ENCODE peak calls at places on chromosomes 12 and 14, in nine cellular contexts. X, C, P, V, F, E, R, G and Q are unnamed samples.

GRCh38 chr12:14716848-14717444 is 20.5 kb upstream of the GUCY2C start:
- DNase-seq in X (no peak), V (peak; percentile 27), C (peak; percentile 8), E (peak; percentile 93), G (peak; percentile 21), P (peak; percentile 32), R (peak; percentile 37), F (peak; percentile 62), Q (peak; percentile 50)

GRCh38 chr12:34295366-34296142 is 273.3 kb downstream of the ALG10 start:
- DNase-seq in R (no peak), P (no peak), F (no peak), C (no peak), G (no peak), E (no peak), V (no peak), X (no peak), Q (no peak)

GRCh38 chr14:79483472-79483871 is 727.8 kb downstream of the DIO2 start:
- DNase-seq in X (no peak), F (no peak), R (peak; percentile 93), C (no peak), E (no peak), G (no peak), P (no peak), V (no peak), Q (no peak)

GRCh38 chr12:41967668-41968649 is 176.7 kb downstream of the GXYLT1 start:
- DNase-seq in V (no peak), P (peak; percentile 41), C (peak; percentile 87), X (no peak), E (peak; percentile 85), G (no peak), F (peak; percentile 21), R (no peak), Q (peak; percentile 70)

GRCh38 chr12:52023976-52024688 is 17.4 kb downstream of the TAMALIN start:
- DNase-seq in V (no peak), F (no peak), X (no peak), R (no peak), P (no peak), C (no peak), E (no peak), G (no peak), Q (no peak)

GRCh38 chr12:111143216-111143756 is 222.9 kb upstream of the MYL2 start:
- DNase-seq in X (no peak), V (no peak), E (no peak), P (no peak), F (no peak), G (no peak), C (no peak), R (no peak), Q (no peak)

GRCh38 chr12:39378346-39378745 is 64.6 kb downstream of the KIF21A start:
- DNase-seq in E (no peak), C (no peak), R (no peak), P (no peak), X (no peak), G (no peak), F (no peak), V (no peak), Q (no peak)

GRCh38 chr12:66036317-66036716 is 94.2 kb downstream of the LLPH start:
- DNase-seq in E (peak; percentile 22), R (peak; percentile 92), X (no peak), V (no peak), F (peak; percentile 40), G (no peak), C (no peak), P (peak; percentile 77), Q (no peak)

GRCh38 chr12:14936224-14936861 is 2.0 kb downstream of the ERP27 start:
- DNase-seq in X (no peak), C (no peak), V (no peak), G (no peak), F (no peak), E (peak; percentile 80), P (no peak), R (no peak), Q (no peak)

GRCh38 chr14:91270188-91270587 is 25.7 kb upstream of the GPR68 start:
- DNase-seq in V (no peak), C (no peak), G (no peak), X (no peak), R (no peak), F (no peak), E (no peak), P (no peak), Q (no peak)
- H3K36me3 ChIP-seq in V (peaks cover 11% of the 10 kb centered on the region), C (peaks cover 13% of the 10 kb centered on the region), G (peaks cover 44% of the 10 kb centered on the region), X (no peaks in the 10 kb centered on the region), R (no peaks in the 10 kb centered on the region), F (no peaks in the 10 kb centered on the region), E (no peaks in the 10 kb centered on the region), P (no peaks in the 10 kb centered on the region), Q (peaks cover 4% of the 10 kb centered on the region)

DNA sequence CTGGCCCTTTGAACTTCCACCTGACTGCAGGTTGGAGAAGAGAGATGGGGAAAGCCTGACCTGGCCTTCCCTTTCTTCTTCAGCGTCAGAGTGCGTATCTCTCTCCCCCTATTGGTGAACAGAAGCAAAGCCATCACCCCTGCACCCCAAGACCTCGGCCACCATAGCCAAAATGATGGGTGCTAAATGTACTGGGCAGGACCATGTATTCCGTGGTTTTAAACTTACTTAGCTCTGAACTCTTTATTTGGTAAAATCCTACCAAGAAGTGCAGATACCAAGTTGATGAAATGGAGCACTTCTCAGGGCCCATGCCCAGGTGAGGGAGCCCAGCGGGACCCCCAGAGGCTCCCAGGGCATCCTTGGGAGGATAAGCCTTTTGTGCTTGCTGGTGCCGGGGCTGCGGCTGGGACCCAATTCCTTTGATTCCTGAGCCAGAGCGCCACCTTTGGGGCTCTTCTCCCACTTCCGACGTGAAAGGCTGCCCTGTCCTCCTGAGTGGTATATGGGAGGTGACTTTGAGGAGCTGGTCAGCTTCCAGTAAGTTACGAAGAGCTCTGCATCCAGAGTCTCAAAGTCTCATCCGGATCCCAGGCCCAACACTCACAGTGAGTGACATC is 9.4 kb downstream of the CCND2 start:
- DNase-seq in X (no peak), P (no peak), F (no peak), G (no peak), V (no peak), R (no peak), C (no peak), E (peak; percentile 60), Q (no peak)
- H3K4me1 ChIP-seq in X (peaks cover 82% of the 10 kb centered on the region), P (peaks cover 26% of the 10 kb centered on the region), F (peaks cover 38% of the 10 kb centered on the region), G (peaks cover 55% of the 10 kb centered on the region), V (no peaks in the 10 kb centered on the region), R (no peaks in the 10 kb centered on the region), C (peaks cover 47% of the 10 kb centered on the region), E (peaks cover 2% of the 10 kb centered on the region), Q (no peaks in the 10 kb centered on the region)

GRCh38 chr12:119682635-119683340 is 14.9 kb downstream of the PRKAB1 start:
- DNase-seq in X (no peak), G (no peak), P (no peak), V (no peak), E (no peak), C (no peak), R (no peak), F (no peak), Q (no peak)

GRCh38 chr12:119683816-119684215 is 15.9 kb downstream of the PRKAB1 start:
- DNase-seq in P (no peak), F (peak; percentile 57), V (no peak), G (no peak), C (no peak), X (no peak), E (no peak), R (no peak), Q (no peak)

GRCh38 chr12:119681139-119681538 is 13.2 kb downstream of the PRKAB1 start:
- DNase-seq in G (no peak), X (no peak), P (no peak), C (no peak), V (no peak), E (no peak), F (peak; percentile 41), R (no peak), Q (no peak)

GRCh38 chr12:119683413-119683812 is 15.5 kb downstream of the PRKAB1 start:
- DNase-seq in F (no peak), V (no peak), X (no peak), R (peak; percentile 63), E (no peak), G (no peak), C (no peak), P (no peak), Q (no peak)

DNA sequence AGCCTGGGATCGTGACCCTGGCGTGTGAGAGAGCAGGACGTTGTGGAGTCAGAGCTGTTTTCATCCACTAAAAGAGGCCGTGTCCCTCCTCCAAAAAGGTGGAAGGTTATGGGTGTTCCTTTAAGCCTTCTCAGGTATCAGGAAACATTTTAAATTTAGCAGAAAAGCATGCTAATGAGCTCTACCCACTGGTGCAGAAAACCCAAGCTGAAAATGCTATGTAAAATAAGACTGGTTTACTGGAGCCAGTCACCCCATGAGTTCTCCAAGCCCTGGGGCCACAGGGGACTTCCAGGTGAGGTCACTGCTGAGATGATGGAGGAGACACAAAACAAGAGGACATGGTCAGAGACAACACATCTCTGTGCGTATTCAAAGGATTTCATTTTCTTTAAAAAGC is 14.0 kb downstream of the PRKAB1 start:
- DNase-seq in R (no peak), G (no peak), E (no peak), X (no peak), P (no peak), V (no peak), F (no peak), C (no peak), Q (no peak)
- H3K36me3 ChIP-seq in R (peaks cover 43% of the 10 kb centered on the region), G (peaks cover 27% of the 10 kb centered on the region), E (peaks cover 11% of the 10 kb centered on the region), X (no peaks in the 10 kb centered on the region), P (peaks cover 38% of the 10 kb centered on the region), V (peaks cover 60% of the 10 kb centered on the region), F (peaks cover 3% of the 10 kb centered on the region), C (peaks cover 37% of the 10 kb centered on the region), Q (peaks cover 51% of the 10 kb centered on the region)

DNA sequence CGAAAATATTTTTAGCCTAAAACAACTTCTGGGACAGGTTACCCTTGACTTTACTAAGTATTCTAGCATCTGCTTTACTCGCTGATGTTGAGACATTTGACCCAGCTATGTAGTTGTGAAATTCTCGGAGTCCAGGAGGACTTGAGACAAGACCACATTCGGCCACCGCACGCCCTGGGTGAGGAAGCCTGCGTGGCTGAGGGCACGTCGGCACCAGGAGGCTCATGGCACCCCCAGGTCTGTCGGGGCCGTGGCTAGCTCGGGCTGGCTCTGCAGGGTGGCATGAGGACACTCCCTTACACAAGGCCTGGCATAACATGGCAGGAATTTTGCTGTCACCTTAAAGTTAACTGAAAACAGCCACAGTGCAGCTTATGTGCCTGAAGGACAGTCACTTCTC is 58.1 kb upstream of the MMP17 start:
- DNase-seq in C (no peak), X (no peak), F (no peak), R (no peak), E (no peak), V (no peak), G (no peak), P (no peak), Q (no peak)
- H3K4me1 ChIP-seq in C (no peaks in the 10 kb centered on the region), X (no peaks in the 10 kb centered on the region), F (no peaks in the 10 kb centered on the region), R (no peaks in the 10 kb centered on the region), E (no peaks in the 10 kb centered on the region), V (no peaks in the 10 kb centered on the region), G (peaks cover 9% of the 10 kb centered on the region), P (peaks cover 7% of the 10 kb centered on the region), Q (no peaks in the 10 kb centered on the region)